ENCODE peak calls at places on chromosomes 2 and 18, in six cellular contexts. D, H, G, M, K and Q are unnamed samples.

GRCh38 chr18:47118986-47119385 is 31.3 kb downstream of the HDHD2 start:
- DNase-seq in K (no peak), H (no peak), M (no peak), D (no peak), G (peak; percentile 20), Q (no peak)

GRCh38 chr2:239298126-239298804 is 102.6 kb downstream of the HDAC4 start:
- DNase-seq in H (peak; percentile 63), G (no peak), K (no peak), D (peak; percentile 90), M (peak; percentile 14), Q (no peak)

GRCh38 chr2:134344954-134345697 is 91.3 kb downstream of the MGAT5 start:
- DNase-seq in H (no peak), D (no peak), M (no peak), K (no peak), G (no peak), Q (no peak)

GRCh38 chr2:110101280-110101844 is 14.3 kb downstream of the MALL start:
- DNase-seq in D (no peak), K (peak; percentile 40), G (peak; percentile 100), M (peak; percentile 76), H (no peak), Q (no peak)

GRCh38 chr2:222752731-222753130 is 81.3 kb downstream of the MOGAT1 start:
- DNase-seq in K (no peak), D (no peak), G (no peak), M (no peak), H (no peak), Q (no peak)

GRCh38 chr2:229164545-229165249 is 106.4 kb downstream of the PID1 start:
- DNase-seq in D (no peak), G (peak; percentile 37), M (no peak), H (no peak), K (no peak), Q (no peak)

GRCh38 chr2:216151313-216152030 is 42.3 kb downstream of the XRCC5 start:
- DNase-seq in D (no peak), M (peak; percentile 0), K (no peak), H (no peak), G (peak; percentile 15), Q (no peak)

GRCh38 chr2:230758566-230759480 is 46.2 kb downstream of the CAB39 start:
- DNase-seq in G (peak; percentile 81), M (peak; percentile 3), H (no peak), D (peak; percentile 82), K (no peak), Q (no peak)